ENCODE peak calls at places on chromosomes 2 and 18, in seven cellular contexts. C is right cardiac atrium, U is tibial artery, M is fibroblast of lung, P is left ventricle myocardium superior, E is COLO829, Z is prostate gland. Q is an unnamed sample.

GRCh38 chr2:122167561-122167960 is 412.1 kb downstream of the TSN start:
- DNase-seq in C (no peak), U (no peak), M (peak), P (no peak), E (no peak), Z (no peak), Q (no peak)

GRCh38 chr2:219765236-219765635 is 137.8 kb downstream of the SLC4A3 start:
- DNase-seq in C (no peak), U (no peak), M (no peak), P (no peak), E (no peak), Z (no peak), Q (no peak)

GRCh38 chr18:5110288-5110687 is 86.8 kb downstream of the AKAIN1 start:
- DNase-seq in C (no peak), U (no peak), M (no peak), P (no peak), E (no peak), Z (no peak), Q (no peak)

GRCh38 chr2:83742117-83742782 is 716.8 kb downstream of the SUCLG1 start:
- DNase-seq in C (peak), U (peak), M (peak), P (peak), E (no peak), Z (no peak), Q (peak)

GRCh38 chr2:189681903-189682302 is 7.4 kb downstream of the ANKAR start:
- DNase-seq in C (no peak), U (no peak), M (no peak), P (no peak), E (no peak), Z (no peak), Q (no peak)

GRCh38 chr2:105864262-105864661 is 119.5 kb downstream of the NCK2 start:
- DNase-seq in C (no peak), U (no peak), M (no peak), P (no peak), E (no peak), Z (no peak), Q (no peak)

GRCh38 chr2:142989276-142990204 is 112.1 kb downstream of the KYNU start:
- DNase-seq in C (no peak), U (no peak), M (peak), P (no peak), E (peak), Z (no peak), Q (peak)

GRCh38 chr2:197309369-197310231 is 980 bp downstream of the ANKRD44 start:
- DNase-seq in C (peak), U (peak), M (no peak), P (peak), E (no peak), Z (peak), Q (no peak)

GRCh38 chr2:45849491-45850283 is 198.2 kb downstream of the PRKCE start:
- DNase-seq in C (no peak), U (no peak), M (peak), P (no peak), E (no peak), Z (no peak), Q (peak)